ENCODE peak calls at places on chromosome 10, in four cellular contexts. One of them, this sample, is unnamed.

GRCh38 chr10:97683556-97684357 is 3.3 kb downstream of the AVPI1 start:
- DNase-seq in tibial nerve: no peak
- DNase-seq in left cardiac atrium: no peak
- DNase-seq in activated T-helper 1 cell treated with Interleukin-2 at 50 U/mL for 16 hours: no peak
- DNase-seq in this sample: peak

GRCh38 chr10:86261933-86262665 is 104.5 kb downstream of the GRID1 start:
- DNase-seq in tibial nerve: no peak
- DNase-seq in activated T-helper 1 cell treated with Interleukin-2 at 50 U/mL for 16 hours: no peak
- DNase-seq in left cardiac atrium: no peak
- DNase-seq in this sample: no peak

GRCh38 chr10:12473491-12473890 is 124.1 kb downstream of the CAMK1D start:
- DNase-seq in activated T-helper 1 cell treated with Interleukin-2 at 50 U/mL for 16 hours: no peak
- DNase-seq in left cardiac atrium: no peak
- DNase-seq in tibial nerve: no peak
- DNase-seq in this sample: no peak

GRCh38 chr10:24737001-24737400 is 13.3 kb upstream of the ARHGAP21 start:
- DNase-seq in left cardiac atrium: no peak
- DNase-seq in tibial nerve: no peak
- DNase-seq in activated T-helper 1 cell treated with Interleukin-2 at 50 U/mL for 16 hours: no peak
- DNase-seq in this sample: no peak

GRCh38 chr10:406976-407375 is 271.7 kb downstream of the ZMYND11 start:
- DNase-seq in tibial nerve: no peak
- DNase-seq in left cardiac atrium: no peak
- DNase-seq in activated T-helper 1 cell treated with Interleukin-2 at 50 U/mL for 16 hours: no peak
- DNase-seq in this sample: no peak

GRCh38 chr10:84406592-84406991 is 78.2 kb downstream of the CCSER2 start:
- DNase-seq in tibial nerve: no peak
- DNase-seq in activated T-helper 1 cell treated with Interleukin-2 at 50 U/mL for 16 hours: no peak
- DNase-seq in left cardiac atrium: no peak
- DNase-seq in this sample: no peak

GRCh38 chr10:30488319-30488718 is 54.3 kb downstream of the MAP3K8 start:
- DNase-seq in left cardiac atrium: no peak
- DNase-seq in tibial nerve: no peak
- DNase-seq in activated T-helper 1 cell treated with Interleukin-2 at 50 U/mL for 16 hours: no peak
- DNase-seq in this sample: no peak

GRCh38 chr10:62541811-62542210 is 167.6 kb downstream of the ZNF365 start:
- DNase-seq in activated T-helper 1 cell treated with Interleukin-2 at 50 U/mL for 16 hours: no peak
- DNase-seq in tibial nerve: no peak
- DNase-seq in left cardiac atrium: peak
- DNase-seq in this sample: no peak

GRCh38 chr10:71007516-71007915 is 119.2 kb upstream of the PCBD1 start:
- DNase-seq in tibial nerve: no peak
- DNase-seq in left cardiac atrium: no peak
- DNase-seq in activated T-helper 1 cell treated with Interleukin-2 at 50 U/mL for 16 hours: no peak
- DNase-seq in this sample: no peak

GRCh38 chr10:100506596-100507356 is 12.9 kb downstream of the SEC31B start:
- DNase-seq in left cardiac atrium: no peak
- DNase-seq in tibial nerve: no peak
- DNase-seq in activated T-helper 1 cell treated with Interleukin-2 at 50 U/mL for 16 hours: no peak
- DNase-seq in this sample: peak

GRCh38 chr10:84344560-84344959 is 16.2 kb downstream of the CCSER2 start:
- DNase-seq in activated T-helper 1 cell treated with Interleukin-2 at 50 U/mL for 16 hours: no peak
- DNase-seq in tibial nerve: no peak
- DNase-seq in left cardiac atrium: no peak
- DNase-seq in this sample: no peak

GRCh38 chr10:17923728-17924127 is 28.0 kb upstream of the SLC39A12 start:
- DNase-seq in left cardiac atrium: no peak
- DNase-seq in activated T-helper 1 cell treated with Interleukin-2 at 50 U/mL for 16 hours: no peak
- DNase-seq in tibial nerve: no peak
- DNase-seq in this sample: peak

GRCh38 chr10:28903063-28903462 is 225.7 kb downstream of the BAMBI start:
- DNase-seq in activated T-helper 1 cell treated with Interleukin-2 at 50 U/mL for 16 hours: no peak
- DNase-seq in left cardiac atrium: no peak
- DNase-seq in tibial nerve: no peak
- DNase-seq in this sample: no peak

GRCh38 chr10:85601526-85601925 is 765.1 kb downstream of the GRID1 start:
- DNase-seq in activated T-helper 1 cell treated with Interleukin-2 at 50 U/mL for 16 hours: no peak
- DNase-seq in left cardiac atrium: no peak
- DNase-seq in tibial nerve: no peak
- DNase-seq in this sample: no peak

GRCh38 chr10:546971-547590 is 142.4 kb downstream of the DIP2C start:
- DNase-seq in tibial nerve: no peak
- DNase-seq in activated T-helper 1 cell treated with Interleukin-2 at 50 U/mL for 16 hours: no peak
- DNase-seq in left cardiac atrium: no peak
- DNase-seq in this sample: peak

GRCh38 chr10:72511414-72511813 is 114.5 kb downstream of the MICU1 start:
- DNase-seq in left cardiac atrium: no peak
- DNase-seq in tibial nerve: no peak
- DNase-seq in activated T-helper 1 cell treated with Interleukin-2 at 50 U/mL for 16 hours: no peak
- DNase-seq in this sample: peak

GRCh38 chr10:121092341-121093099 is 241.4 kb downstream of the WDR11 start:
- DNase-seq in activated T-helper 1 cell treated with Interleukin-2 at 50 U/mL for 16 hours: no peak
- DNase-seq in left cardiac atrium: no peak
- DNase-seq in tibial nerve: peak
- DNase-seq in this sample: no peak

GRCh38 chr10:104255244-104255981 is 721 bp downstream of the GSTO1 start:
- DNase-seq in tibial nerve: no peak
- DNase-seq in activated T-helper 1 cell treated with Interleukin-2 at 50 U/mL for 16 hours: no peak
- DNase-seq in left cardiac atrium: no peak
- DNase-seq in this sample: peak

GRCh38 chr10:103759100-103759781 is 96.1 kb downstream of the SH3PXD2A start:
- DNase-seq in left cardiac atrium: no peak
- DNase-seq in tibial nerve: no peak
- DNase-seq in activated T-helper 1 cell treated with Interleukin-2 at 50 U/mL for 16 hours: no peak
- DNase-seq in this sample: peak

This sample was measured in amniotic epithelial cell.